ENCODE peak calls at places on chromosome 15, in six cellular contexts. M is SK-N-SH, C is H1, Q is K562, A is HepG2, T is GM12878. O is an unnamed sample.

GRCh38 chr15:57566840-57567239 is 24.9 kb upstream of the MYZAP start:
- DNase-seq in M (no peak), C (no peak), Q (no peak), A (no peak), T (no peak), O (no peak)

GRCh38 chr15:43316007-43316968 is 14.1 kb downstream of the LCMT2 start:
- DNase-seq in M (no peak), C (no peak), Q (no peak), A (no peak), T (no peak), O (peak; percentile 41)

GRCh38 chr15:68228971-68229385 is 550 bp downstream of the CLN6 start:
- DNase-seq in M (no peak), C (no peak), Q (peak; percentile 29), A (no peak), T (no peak), O (peak; percentile 9)

GRCh38 chr15:95277266-95277665 is 1045.9 kb downstream of the MCTP2 start:
- DNase-seq in M (no peak), C (no peak), Q (no peak), A (no peak), T (no peak), O (peak; percentile 98)

GRCh38 chr15:95263751-95264150 is 1032.4 kb downstream of the MCTP2 start:
- DNase-seq in M (no peak), C (no peak), Q (no peak), A (no peak), T (no peak), O (no peak)

GRCh38 chr15:65377105-65377975 is 462 bp downstream of the IGDCC3 start:
- DNase-seq in M (peak; percentile 83), C (peak; percentile 83), Q (no peak), A (no peak), T (no peak), O (no peak)

GRCh38 chr15:66404122-66404521 is 17.4 kb downstream of the MAP2K1 start:
- DNase-seq in M (no peak), C (no peak), Q (no peak), A (no peak), T (no peak), O (no peak)

GRCh38 chr15:87623832-87624231 is 632.7 kb downstream of the NTRK3 start:
- DNase-seq in M (no peak), C (peak; percentile 51), Q (peak; percentile 85), A (no peak), T (no peak), O (no peak)

GRCh38 chr15:51448592-51449494 is 107.4 kb downstream of the GLDN start:
- DNase-seq in M (no peak), C (no peak), Q (no peak), A (no peak), T (no peak), O (peak; percentile 10)

GRCh38 chr15:57333487-57333886 is 42.8 kb upstream of the CGNL1 start:
- DNase-seq in M (no peak), C (no peak), Q (no peak), A (no peak), T (no peak), O (peak; percentile 30)

GRCh38 chr15:66833803-66834202 is 131.8 kb downstream of the SMAD6 start:
- DNase-seq in M (no peak), C (no peak), Q (no peak), A (no peak), T (no peak), O (no peak)

GRCh38 chr15:56460046-56460445 is 4.9 kb downstream of the MNS1 start:
- DNase-seq in M (no peak), C (no peak), Q (no peak), A (no peak), T (no peak), O (peak; percentile 1)

GRCh38 chr15:29698030-29698701 is 124.1 kb downstream of the TJP1 start:
- DNase-seq in M (no peak), C (no peak), Q (no peak), A (peak; percentile 61), T (no peak), O (peak; percentile 94)

GRCh38 chr15:35557544-35557943 is 11.6 kb upstream of the DPH6 start:
- DNase-seq in M (no peak), C (no peak), Q (peak; percentile 87), A (peak; percentile 3), T (no peak), O (peak; percentile 90)

GRCh38 chr15:84947947-84948830 is 33.5 kb upstream of the PDE8A start:
- DNase-seq in M (no peak), C (no peak), Q (peak; percentile 45), A (no peak), T (no peak), O (peak; percentile 96)

GRCh38 chr15:61275901-61276300 is 46.8 kb upstream of the RORA start:
- DNase-seq in M (peak; percentile 3), C (no peak), Q (no peak), A (no peak), T (no peak), O (no peak)

GRCh38 chr15:50176869-50177268 is 5.1 kb upstream of the SLC27A2 start:
- DNase-seq in M (no peak), C (no peak), Q (no peak), A (no peak), T (no peak), O (peak; percentile 22)

GRCh38 chr15:99628374-99629001 is 62.7 kb downstream of the MEF2A start:
- DNase-seq in M (no peak), C (no peak), Q (no peak), A (peak; percentile 65), T (no peak), O (no peak)

GRCh38 chr15:25481208-25481862 is 42.5 kb upstream of the UBE3A start:
- DNase-seq in M (peak; percentile 36), C (peak; percentile 63), Q (no peak), A (no peak), T (no peak), O (no peak)

GRCh38 chr15:99097441-99098410 is 7.2 kb upstream of the SYNM start:
- DNase-seq in M (no peak), C (no peak), Q (no peak), A (no peak), T (no peak), O (no peak)

GRCh38 chr15:63234479-63234878 is 42.9 kb upstream of the APH1B start:
- DNase-seq in M (no peak), C (no peak), Q (no peak), A (no peak), T (no peak), O (peak; percentile 74)

GRCh38 chr15:70042553-70043214 is 55.0 kb downstream of the TLE3 start:
- DNase-seq in M (no peak), C (no peak), Q (no peak), A (no peak), T (no peak), O (no peak)

GRCh38 chr15:56040081-56041035 is 46.9 kb upstream of the NEDD4 start:
- DNase-seq in M (no peak), C (no peak), Q (peak; percentile 47), A (peak; percentile 80), T (no peak), O (peak; percentile 98)

GRCh38 chr15:93088981-93089854 is at the start of gene RGMA:
- DNase-seq in M (peak; percentile 85), C (peak; percentile 71), Q (no peak), A (no peak), T (no peak), O (no peak)

GRCh38 chr15:48643236-48643635 is 2.3 kb downstream of the FBN1 start:
- DNase-seq in M (no peak), C (no peak), Q (no peak), A (no peak), T (no peak), O (no peak)

GRCh38 chr15:48976444-48977088 is 12.8 kb upstream of the SHC4 start:
- DNase-seq in M (no peak), C (no peak), Q (peak; percentile 20), A (peak; percentile 45), T (no peak), O (no peak)

GRCh38 chr15:29676961-29677402 is 145.3 kb downstream of the TJP1 start:
- DNase-seq in M (peak; percentile 56), C (no peak), Q (no peak), A (no peak), T (no peak), O (peak; percentile 62)

GRCh38 chr15:95259513-95259912 is 1028.2 kb downstream of the MCTP2 start:
- DNase-seq in M (peak; percentile 27), C (peak; percentile 61), Q (peak; percentile 85), A (peak; percentile 35), T (peak; percentile 47), O (peak; percentile 83)

GRCh38 chr15:93854088-93854487 is 377.3 kb upstream of the MCTP2 start:
- DNase-seq in M (no peak), C (no peak), Q (no peak), A (no peak), T (no peak), O (no peak)

GRCh38 chr15:25939122-25939521 is 76.0 kb upstream of the ATP10A start:
- DNase-seq in M (no peak), C (no peak), Q (no peak), A (no peak), T (peak; percentile 27), O (no peak)

GRCh38 chr15:59420108-59420507 is 17.9 kb upstream of the FAM81A start:
- DNase-seq in M (no peak), C (no peak), Q (no peak), A (no peak), T (no peak), O (no peak)

GRCh38 chr15:70113304-70113700 is 15.6 kb upstream of the TLE3 start:
- DNase-seq in M (no peak), C (no peak), Q (no peak), A (no peak), T (no peak), O (no peak)

GRCh38 chr15:62977952-62978811 is 64.4 kb upstream of the TPM1 start:
- DNase-seq in M (no peak), C (no peak), Q (no peak), A (no peak), T (no peak), O (peak; percentile 44)

DNA sequence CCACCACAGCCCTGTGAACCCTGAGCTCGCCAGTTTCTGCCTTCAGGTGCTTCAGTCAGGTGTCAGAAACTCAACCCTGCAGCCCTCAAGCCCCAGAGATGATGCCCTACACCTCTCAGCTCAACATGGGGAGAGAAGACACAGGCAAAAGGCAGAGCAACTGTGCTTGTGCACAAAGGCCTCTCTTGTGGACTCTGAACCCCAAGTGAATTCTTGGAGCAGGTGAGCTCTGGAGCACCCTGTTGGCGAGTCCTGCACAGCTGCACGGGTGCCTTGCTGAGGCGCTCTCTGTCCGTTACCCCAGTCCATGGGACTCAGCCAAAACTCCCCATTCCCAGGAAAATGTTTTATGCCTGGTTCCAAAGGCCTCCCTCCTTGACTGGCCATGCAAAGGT is 197.0 kb downstream of the KLF13 start:
- DNase-seq in M (no peak), C (no peak), Q (no peak), A (peak; percentile 3), T (no peak), O (no peak)
- TF ChIP-seq RFX5 in M (no peak), C (no peak), Q (no peak), A (no peak), T (no peak), O (no peak)

GRCh38 chr15:45314960-45315359 is 62.9 kb downstream of the SLC28A2 start:
- DNase-seq in M (no peak), C (no peak), Q (peak; percentile 69), A (no peak), T (no peak), O (peak; percentile 11)
- H2AFZ ChIP-seq in M (no peak overlapping the region), C (peak overlapping the region; percentile 99), Q (peak overlapping the region; percentile 81), A (no peak overlapping the region), T (peak overlapping the region; percentile 22), O (no peak overlapping the region)

GRCh38 chr15:97301166-97301565 is 659.3 kb upstream of the ARRDC4 start:
- DNase-seq in M (no peak), C (no peak), Q (no peak), A (no peak), T (no peak), O (no peak)
- TF ChIP-seq RFX5 in M (no peak), C (no peak), Q (no peak), A (no peak), T (no peak), O (no peak)

GRCh38 chr15:88913017-88913849 is at the start of gene MFGE8:
- DNase-seq in M (peak; percentile 93), C (peak; percentile 96), Q (peak; percentile 90), A (peak; percentile 31), T (no peak), O (peak; percentile 72)
- H2AFZ ChIP-seq in M (peak within 1 kb of the TSS; percentile 86), C (no peak within 1 kb of the TSS), Q (peak within 1 kb of the TSS; percentile 91), A (no peak within 1 kb of the TSS), T (peak within 1 kb of the TSS; percentile 71), O (peak within 1 kb of the TSS; percentile 93)